ENCODE peak calls at places on chromosomes 4 and X, in five cellular contexts. A is CD8-positive, alpha-beta memory T cell; Z is stimulated activated CD4-positive, alpha-beta T cell treated with anti-CD3 and anti-CD28 coated beads, Interleukin-2, amount 100 ng/mL, for 24 hours; H is transverse colon; E is NCI-H1436. L is an unnamed sample.

GRCh38 chr4:41458689-41459088 is 79.3 kb upstream of the LIMCH1 start:
- DNase-seq in Z (no peak), E (no peak), A (no peak), H (no peak), L (no peak)

GRCh38 chr4:184268574-184269160 is 51.0 kb upstream of the ENPP6 start:
- DNase-seq in A (no peak), Z (no peak), E (no peak), H (no peak), L (no peak)

GRCh38 chr4:115119804-115120352 is 6.5 kb upstream of the NDST4 start:
- DNase-seq in E (peak), H (no peak), Z (no peak), A (no peak), L (no peak)

GRCh38 chr4:18736551-18736950 is 715.0 kb upstream of the LCORL start:
- DNase-seq in A (no peak), Z (no peak), E (no peak), H (no peak), L (no peak)

GRCh38 chr4:84870398-84871163 is 95.9 kb downstream of the WDFY3 start:
- DNase-seq in E (no peak), H (no peak), Z (no peak), A (no peak), L (no peak)

GRCh38 chr4:156725257-156725656 is 246.3 kb downstream of the PDGFC start:
- DNase-seq in Z (no peak), A (no peak), E (no peak), H (no peak), L (no peak)

GRCh38 chrX:6004529-6004928 is 224.1 kb downstream of the NLGN4X start:
- DNase-seq in E (no peak), H (no peak), A (no peak), Z (no peak), L (no peak)

GRCh38 chrX:50448565-50448964 is 22.1 kb downstream of the DGKK start:
- DNase-seq in E (no peak), A (no peak), Z (no peak), H (peak), L (no peak)

GRCh38 chr4:145679520-145679919 is 426 bp upstream of the C4orf51 start:
- DNase-seq in H (no peak), E (peak), A (no peak), Z (no peak), L (no peak)

GRCh38 chr4:155405059-155405458 is 28.3 kb upstream of the MAP9 start:
- DNase-seq in Z (no peak), A (no peak), H (no peak), E (no peak), L (no peak)

GRCh38 chr4:103032575-103032974 is 13.1 kb upstream of the SLC9B1 start:
- DNase-seq in Z (no peak), H (peak), A (no peak), E (peak), L (peak)

GRCh38 chr4:122456228-122457106 is at the start of gene IL2:
- DNase-seq in H (no peak), A (no peak), Z (no peak), E (peak), L (no peak)

GRCh38 chr4:7299051-7299907 is 106.9 kb downstream of the SORCS2 start:
- DNase-seq in A (no peak), H (no peak), Z (no peak), E (no peak), L (peak)

GRCh38 chrX:2677764-2678163 is 13.3 kb upstream of the CD99 start:
- DNase-seq in Z (no peak), E (no peak), A (no peak), H (peak), L (no peak)

GRCh38 chr4:82555279-82555678 is 6.5 kb downstream of the TMEM150C start:
- DNase-seq in E (no peak), H (no peak), Z (no peak), A (no peak), L (no peak)

GRCh38 chr4:153393397-153393796 is 48.9 kb downstream of the MND1 start:
- DNase-seq in A (no peak), H (no peak), E (no peak), Z (no peak), L (no peak)